ENCODE peak calls at places on chromosomes 1 and 21, in nine cellular contexts. One of them, this sample, is unnamed.

GRCh38 chr1:28392027-28392652 is 22.6 kb downstream of the PHACTR4 start:
- DNase-seq in HCT116: no peak
- DNase-seq in esophagus muscularis mucosa: no peak
- DNase-seq in A549: peak; percentile 13
- DNase-seq in fibroblast of lung: peak; percentile 94
- DNase-seq in HAP-1: no peak
- DNase-seq in pancreas: no peak
- DNase-seq in choroid plexus epithelial cell: peak; percentile 96
- DNase-seq in fibroblast of the aortic adventitia: peak; percentile 94
- DNase-seq in this sample: no peak

GRCh38 chr1:1272341-1273151 is 1.1 kb downstream of the UBE2J2 start:
- DNase-seq in HAP-1: no peak
- DNase-seq in fibroblast of lung: no peak
- DNase-seq in fibroblast of the aortic adventitia: no peak
- DNase-seq in HCT116: no peak
- DNase-seq in pancreas: peak; percentile 81
- DNase-seq in A549: no peak
- DNase-seq in choroid plexus epithelial cell: no peak
- DNase-seq in esophagus muscularis mucosa: no peak
- DNase-seq in this sample: peak; percentile 66

GRCh38 chr1:56831874-56832693 is 12.9 kb upstream of the FYB2 start:
- DNase-seq in esophagus muscularis mucosa: no peak
- DNase-seq in fibroblast of lung: peak; percentile 90
- DNase-seq in HAP-1: peak; percentile 73
- DNase-seq in fibroblast of the aortic adventitia: peak; percentile 97
- DNase-seq in HCT116: peak; percentile 29
- DNase-seq in choroid plexus epithelial cell: peak; percentile 96
- DNase-seq in A549: peak; percentile 35
- DNase-seq in pancreas: peak; percentile 74
- DNase-seq in this sample: peak; percentile 61

GRCh38 chr1:159959451-159959850 is 5.4 kb upstream of the SLAMF9 start:
- DNase-seq in esophagus muscularis mucosa: no peak
- DNase-seq in A549: no peak
- DNase-seq in pancreas: no peak
- DNase-seq in choroid plexus epithelial cell: no peak
- DNase-seq in fibroblast of lung: no peak
- DNase-seq in fibroblast of the aortic adventitia: peak; percentile 55
- DNase-seq in HCT116: no peak
- DNase-seq in HAP-1: no peak
- DNase-seq in this sample: no peak

GRCh38 chr1:31653761-31654160 is 9.1 kb upstream of the PEF1 start:
- DNase-seq in fibroblast of the aortic adventitia: no peak
- DNase-seq in pancreas: no peak
- DNase-seq in HAP-1: no peak
- DNase-seq in HCT116: no peak
- DNase-seq in esophagus muscularis mucosa: no peak
- DNase-seq in A549: no peak
- DNase-seq in choroid plexus epithelial cell: no peak
- DNase-seq in fibroblast of lung: no peak
- DNase-seq in this sample: no peak

GRCh38 chr21:45972353-45972715 is 9.2 kb upstream of the COL6A1 start:
- DNase-seq in fibroblast of the aortic adventitia: no peak
- DNase-seq in esophagus muscularis mucosa: no peak
- DNase-seq in choroid plexus epithelial cell: peak; percentile 37
- DNase-seq in HAP-1: no peak
- DNase-seq in pancreas: peak; percentile 76
- DNase-seq in HCT116: no peak
- DNase-seq in A549: no peak
- DNase-seq in fibroblast of lung: peak; percentile 31
- DNase-seq in this sample: no peak

GRCh38 chr21:44763451-44764318 is 37.9 kb downstream of the UBE2G2 start:
- DNase-seq in fibroblast of lung: no peak
- DNase-seq in pancreas: no peak
- DNase-seq in HCT116: no peak
- DNase-seq in esophagus muscularis mucosa: no peak
- DNase-seq in choroid plexus epithelial cell: no peak
- DNase-seq in fibroblast of the aortic adventitia: no peak
- DNase-seq in HAP-1: no peak
- DNase-seq in A549: no peak
- DNase-seq in this sample: no peak

GRCh38 chr21:36321325-36322082 is 1.5 kb downstream of the MORC3 start:
- DNase-seq in pancreas: no peak
- DNase-seq in HAP-1: peak; percentile 34
- DNase-seq in A549: no peak
- DNase-seq in esophagus muscularis mucosa: no peak
- DNase-seq in fibroblast of the aortic adventitia: peak; percentile 24
- DNase-seq in HCT116: no peak
- DNase-seq in choroid plexus epithelial cell: peak; percentile 42
- DNase-seq in fibroblast of lung: peak; percentile 41
- DNase-seq in this sample: no peak

GRCh38 chr1:19163261-19163660 is 46.8 kb downstream of the UBR4 start:
- DNase-seq in pancreas: no peak
- DNase-seq in choroid plexus epithelial cell: peak; percentile 66
- DNase-seq in fibroblast of lung: peak; percentile 83
- DNase-seq in HAP-1: no peak
- DNase-seq in esophagus muscularis mucosa: no peak
- DNase-seq in A549: no peak
- DNase-seq in HCT116: no peak
- DNase-seq in fibroblast of the aortic adventitia: peak; percentile 87
- DNase-seq in this sample: no peak

GRCh38 chr21:14306143-14306907 is 76.6 kb downstream of the HSPA13 start:
- DNase-seq in esophagus muscularis mucosa: no peak
- DNase-seq in fibroblast of lung: peak; percentile 18
- DNase-seq in HAP-1: no peak
- DNase-seq in choroid plexus epithelial cell: peak; percentile 39
- DNase-seq in HCT116: no peak
- DNase-seq in pancreas: no peak
- DNase-seq in A549: no peak
- DNase-seq in fibroblast of the aortic adventitia: peak; percentile 43
- DNase-seq in this sample: no peak

GRCh38 chr1:35644204-35644603 is 2.9 kb upstream of the PSMB2 start:
- DNase-seq in HCT116: no peak
- DNase-seq in fibroblast of lung: no peak
- DNase-seq in HAP-1: no peak
- DNase-seq in A549: no peak
- DNase-seq in pancreas: no peak
- DNase-seq in fibroblast of the aortic adventitia: no peak
- DNase-seq in choroid plexus epithelial cell: no peak
- DNase-seq in esophagus muscularis mucosa: no peak
- DNase-seq in this sample: no peak

GRCh38 chr1:14716474-14716873 is 118.0 kb downstream of the KAZN start:
- DNase-seq in fibroblast of the aortic adventitia: no peak
- DNase-seq in HAP-1: no peak
- DNase-seq in pancreas: no peak
- DNase-seq in HCT116: no peak
- DNase-seq in choroid plexus epithelial cell: no peak
- DNase-seq in A549: no peak
- DNase-seq in esophagus muscularis mucosa: no peak
- DNase-seq in fibroblast of lung: no peak
- DNase-seq in this sample: no peak

GRCh38 chr1:14718476-14718875 is 120.0 kb downstream of the KAZN start:
- DNase-seq in esophagus muscularis mucosa: no peak
- DNase-seq in fibroblast of the aortic adventitia: no peak
- DNase-seq in pancreas: no peak
- DNase-seq in HCT116: no peak
- DNase-seq in fibroblast of lung: no peak
- DNase-seq in choroid plexus epithelial cell: no peak
- DNase-seq in HAP-1: no peak
- DNase-seq in A549: no peak
- DNase-seq in this sample: no peak

GRCh38 chr1:14715266-14715665 is 116.8 kb downstream of the KAZN start:
- DNase-seq in A549: no peak
- DNase-seq in HAP-1: no peak
- DNase-seq in fibroblast of lung: no peak
- DNase-seq in esophagus muscularis mucosa: no peak
- DNase-seq in HCT116: no peak
- DNase-seq in pancreas: no peak
- DNase-seq in fibroblast of the aortic adventitia: no peak
- DNase-seq in choroid plexus epithelial cell: no peak
- DNase-seq in this sample: no peak

GRCh38 chr1:14713077-14713476 is 114.6 kb downstream of the KAZN start:
- DNase-seq in pancreas: no peak
- DNase-seq in esophagus muscularis mucosa: no peak
- DNase-seq in fibroblast of lung: no peak
- DNase-seq in fibroblast of the aortic adventitia: no peak
- DNase-seq in HAP-1: no peak
- DNase-seq in HCT116: no peak
- DNase-seq in choroid plexus epithelial cell: no peak
- DNase-seq in A549: no peak
- DNase-seq in this sample: no peak

DNA sequence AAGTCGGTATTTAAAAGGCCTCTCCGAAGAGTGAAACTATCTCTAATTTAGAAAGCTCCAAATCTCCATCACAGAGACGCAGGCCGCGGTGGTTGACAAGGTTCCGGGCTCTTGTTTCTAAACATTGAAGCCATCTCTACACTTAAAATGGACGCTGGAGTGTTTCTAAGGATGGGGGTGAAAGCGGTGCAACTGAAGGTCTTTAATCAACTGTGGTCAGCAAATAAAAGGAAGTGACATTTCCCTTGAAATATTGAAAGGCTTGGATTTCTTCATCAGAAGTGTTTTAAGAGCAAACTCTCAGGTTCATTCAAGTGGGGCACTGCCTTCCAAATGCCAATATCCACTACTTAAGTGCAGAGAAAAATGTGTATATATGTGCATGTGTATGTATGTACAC is 117.3 kb downstream of the KAZN start:
- DNase-seq in A549: no peak
- DNase-seq in choroid plexus epithelial cell: no peak
- DNase-seq in pancreas: no peak
- DNase-seq in fibroblast of lung: no peak
- DNase-seq in esophagus muscularis mucosa: no peak
- DNase-seq in fibroblast of the aortic adventitia: no peak
- DNase-seq in HAP-1: no peak
- DNase-seq in HCT116: no peak
- DNase-seq in this sample: no peak
- H3K4me3 ChIP-seq in A549: no peak overlapping the region
- H3K4me3 ChIP-seq in choroid plexus epithelial cell: no peak overlapping the region
- H3K4me3 ChIP-seq in pancreas: no peak overlapping the region
- H3K4me3 ChIP-seq in fibroblast of lung: no peak overlapping the region
- H3K4me3 ChIP-seq in esophagus muscularis mucosa: no peak overlapping the region
- H3K4me3 ChIP-seq in fibroblast of the aortic adventitia: no peak overlapping the region
- H3K4me3 ChIP-seq in HAP-1: no peak overlapping the region
- H3K4me3 ChIP-seq in HCT116: no peak overlapping the region
- H3K4me3 ChIP-seq in this sample: no peak overlapping the region

GRCh38 chr1:113452921-113453770 is 62.8 kb downstream of the MAGI3 start:
- DNase-seq in HCT116: peak; percentile 39
- DNase-seq in A549: no peak
- DNase-seq in pancreas: no peak
- DNase-seq in choroid plexus epithelial cell: peak; percentile 80
- DNase-seq in esophagus muscularis mucosa: no peak
- DNase-seq in fibroblast of lung: peak; percentile 78
- DNase-seq in fibroblast of the aortic adventitia: peak; percentile 69
- DNase-seq in HAP-1: peak; percentile 18
- DNase-seq in this sample: peak; percentile 26

GRCh38 chr1:113455374-113455773 is 65.1 kb downstream of the MAGI3 start:
- DNase-seq in choroid plexus epithelial cell: no peak
- DNase-seq in A549: no peak
- DNase-seq in HAP-1: no peak
- DNase-seq in fibroblast of the aortic adventitia: peak; percentile 9
- DNase-seq in HCT116: no peak
- DNase-seq in fibroblast of lung: no peak
- DNase-seq in esophagus muscularis mucosa: no peak
- DNase-seq in pancreas: no peak
- DNase-seq in this sample: no peak

GRCh38 chr1:113456967-113457366 is 66.7 kb downstream of the MAGI3 start:
- DNase-seq in HCT116: peak; percentile 90
- DNase-seq in fibroblast of lung: peak; percentile 95
- DNase-seq in HAP-1: no peak
- DNase-seq in fibroblast of the aortic adventitia: peak; percentile 97
- DNase-seq in esophagus muscularis mucosa: peak; percentile 89
- DNase-seq in pancreas: no peak
- DNase-seq in A549: peak; percentile 80
- DNase-seq in choroid plexus epithelial cell: peak; percentile 95
- DNase-seq in this sample: no peak

GRCh38 chr1:113453771-113454083 is 63.4 kb downstream of the MAGI3 start:
- DNase-seq in choroid plexus epithelial cell: peak; percentile 25
- DNase-seq in HCT116: no peak
- DNase-seq in HAP-1: no peak
- DNase-seq in esophagus muscularis mucosa: no peak
- DNase-seq in pancreas: no peak
- DNase-seq in fibroblast of the aortic adventitia: no peak
- DNase-seq in fibroblast of lung: no peak
- DNase-seq in A549: no peak
- DNase-seq in this sample: no peak

DNA sequence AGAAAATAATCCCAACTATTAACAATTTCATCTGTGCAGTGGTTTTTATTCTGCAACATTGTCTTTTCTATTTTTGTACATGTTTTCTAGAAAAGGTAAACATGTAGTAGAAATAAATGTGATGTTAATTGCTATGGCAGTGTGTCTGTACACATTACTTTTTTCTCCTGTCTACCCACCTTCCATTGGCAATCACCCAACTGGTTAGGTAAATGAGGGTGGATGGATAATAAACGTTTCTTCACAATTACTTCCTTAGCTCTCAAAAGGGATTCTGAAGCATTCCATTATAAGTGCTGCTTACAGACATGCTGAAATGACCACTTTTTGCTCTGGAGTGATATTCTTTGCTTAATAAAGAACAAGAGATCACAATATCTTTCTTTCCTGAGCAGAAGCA is 61.4 kb downstream of the MAGI3 start:
- DNase-seq in HAP-1: no peak
- DNase-seq in fibroblast of lung: no peak
- DNase-seq in A549: no peak
- DNase-seq in HCT116: no peak
- DNase-seq in pancreas: no peak
- DNase-seq in esophagus muscularis mucosa: no peak
- DNase-seq in choroid plexus epithelial cell: no peak
- DNase-seq in fibroblast of the aortic adventitia: no peak
- DNase-seq in this sample: no peak
- H3K4me3 ChIP-seq in HAP-1: no peak overlapping the region
- H3K4me3 ChIP-seq in fibroblast of lung: no peak overlapping the region
- H3K4me3 ChIP-seq in A549: no peak overlapping the region
- H3K4me3 ChIP-seq in HCT116: no peak overlapping the region
- H3K4me3 ChIP-seq in pancreas: no peak overlapping the region
- H3K4me3 ChIP-seq in esophagus muscularis mucosa: no peak overlapping the region
- H3K4me3 ChIP-seq in choroid plexus epithelial cell: no peak overlapping the region
- H3K4me3 ChIP-seq in fibroblast of the aortic adventitia: no peak overlapping the region
- H3K4me3 ChIP-seq in this sample: no peak overlapping the region

GRCh38 chr1:12169442-12170135 is 2.8 kb downstream of the TNFRSF1B start:
- DNase-seq in fibroblast of lung: no peak
- DNase-seq in HCT116: no peak
- DNase-seq in choroid plexus epithelial cell: no peak
- DNase-seq in HAP-1: no peak
- DNase-seq in pancreas: no peak
- DNase-seq in A549: no peak
- DNase-seq in fibroblast of the aortic adventitia: no peak
- DNase-seq in esophagus muscularis mucosa: no peak
- DNase-seq in this sample: no peak
- H3K4me3 ChIP-seq in fibroblast of lung: no peak overlapping the region
- H3K4me3 ChIP-seq in HCT116: no peak overlapping the region
- H3K4me3 ChIP-seq in choroid plexus epithelial cell: peak overlapping the region; percentile 85
- H3K4me3 ChIP-seq in HAP-1: no peak overlapping the region
- H3K4me3 ChIP-seq in pancreas: no peak overlapping the region
- H3K4me3 ChIP-seq in A549: no peak overlapping the region
- H3K4me3 ChIP-seq in fibroblast of the aortic adventitia: no peak overlapping the region
- H3K4me3 ChIP-seq in esophagus muscularis mucosa: peak overlapping the region; percentile 81
- H3K4me3 ChIP-seq in this sample: peak overlapping the region; percentile 76

DNA sequence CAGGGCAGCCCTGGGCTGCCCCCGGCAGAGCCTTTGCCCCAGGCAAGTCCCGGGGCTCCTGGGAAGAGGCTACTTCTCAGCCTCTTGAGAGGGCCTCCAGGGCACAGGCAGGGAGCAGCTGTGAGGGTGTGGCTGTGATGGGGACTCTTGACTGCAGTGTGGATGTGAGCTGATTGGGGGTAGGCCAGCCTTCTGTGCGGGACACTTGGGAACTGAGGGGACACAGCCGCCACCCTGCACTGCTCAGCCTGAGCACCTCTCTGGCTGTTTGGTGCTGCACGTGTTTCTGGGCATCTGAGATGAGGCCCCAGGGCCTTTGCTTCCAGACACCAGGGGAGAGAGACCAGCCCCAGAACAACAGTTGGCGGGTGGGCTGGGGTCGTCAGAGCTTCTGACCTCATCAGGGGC is 62.1 kb downstream of the SKI start:
- DNase-seq in fibroblast of the aortic adventitia: no peak
- DNase-seq in choroid plexus epithelial cell: no peak
- DNase-seq in esophagus muscularis mucosa: no peak
- DNase-seq in HAP-1: no peak
- DNase-seq in fibroblast of lung: no peak
- DNase-seq in A549: no peak
- DNase-seq in HCT116: no peak
- DNase-seq in pancreas: no peak
- DNase-seq in this sample: no peak
- H3K4me3 ChIP-seq in fibroblast of the aortic adventitia: peak overlapping the region; percentile 39
- H3K4me3 ChIP-seq in choroid plexus epithelial cell: no peak overlapping the region
- H3K4me3 ChIP-seq in esophagus muscularis mucosa: peak overlapping the region; percentile 30
- H3K4me3 ChIP-seq in HAP-1: no peak overlapping the region
- H3K4me3 ChIP-seq in fibroblast of lung: no peak overlapping the region
- H3K4me3 ChIP-seq in A549: no peak overlapping the region
- H3K4me3 ChIP-seq in HCT116: no peak overlapping the region
- H3K4me3 ChIP-seq in pancreas: no peak overlapping the region
- H3K4me3 ChIP-seq in this sample: no peak overlapping the region